ENCODE peak calls at places on chromosomes 16 and 17, in five cellular contexts. F is CD8-positive, alpha-beta memory T cell; S is psoas muscle; A is CD4-positive, alpha-beta memory T cell; B is brain microvascular endothelial cell. I is an unnamed sample.

GRCh38 chr17:72837335-72837734 is 255.2 kb downstream of the SLC39A11 start:
- DNase-seq in F (no peak), S (no peak), A (no peak), B (no peak), I (no peak)

GRCh38 chr17:78709119-78709681 is 72.9 kb downstream of the CYTH1 start:
- DNase-seq in F (no peak), S (no peak), A (no peak), B (no peak), I (peak; percentile 85)

GRCh38 chr17:55743103-55743679 is 7.7 kb upstream of the PCTP start:
- DNase-seq in F (no peak), S (no peak), A (no peak), B (no peak), I (no peak)

GRCh38 chr16:10675221-10675620 is 19.5 kb downstream of the TEKT5 start:
- DNase-seq in F (no peak), S (no peak), A (no peak), B (no peak), I (no peak)

GRCh38 chr16:23131841-23132576 is 17.2 kb downstream of the USP31 start:
- DNase-seq in F (no peak), S (no peak), A (no peak), B (no peak), I (no peak)

GRCh38 chr17:64599187-64599676 is 62.9 kb downstream of the SMURF2 start:
- DNase-seq in F (peak; percentile 46), S (no peak), A (peak; percentile 44), B (no peak), I (peak; percentile 17)

GRCh38 chr16:1972490-1972877 is 631 bp downstream of the TBL3 start:
- DNase-seq in F (no peak), S (no peak), A (no peak), B (no peak), I (no peak)

GRCh38 chr16:55989569-55989907 is 114.4 kb upstream of the CES5A start:
- DNase-seq in F (no peak), S (no peak), A (no peak), B (no peak), I (no peak)

GRCh38 chr17:16430650-16431049 is 15.3 kb downstream of the TRPV2 start:
- DNase-seq in F (no peak), S (no peak), A (no peak), B (no peak), I (no peak)

GRCh38 chr16:57986196-57986595 is 14.3 kb downstream of the ZNF319 start:
- DNase-seq in F (no peak), S (no peak), A (no peak), B (no peak), I (no peak)

GRCh38 chr17:81019563-81020442 is 15.1 kb upstream of the BAIAP2 start:
- DNase-seq in F (no peak), S (no peak), A (no peak), B (no peak), I (no peak)

GRCh38 chr17:81020443-81020766 is 14.5 kb upstream of the BAIAP2 start:
- DNase-seq in F (no peak), S (no peak), A (no peak), B (no peak), I (no peak)

GRCh38 chr17:81020767-81021497 is 14.0 kb upstream of the BAIAP2 start:
- DNase-seq in F (no peak), S (peak; percentile 82), A (no peak), B (no peak), I (no peak)

GRCh38 chr17:81022371-81022729 is 12.6 kb upstream of the BAIAP2 start:
- DNase-seq in F (no peak), S (no peak), A (no peak), B (no peak), I (no peak)

GRCh38 chr17:81021531-81022370 is 13.2 kb upstream of the BAIAP2 start:
- DNase-seq in F (no peak), S (no peak), A (no peak), B (no peak), I (no peak)
- H3K4me3 ChIP-seq in F (no peak overlapping the region), S (no peak overlapping the region), A (no peak overlapping the region), B (no peak overlapping the region), I (no peak overlapping the region)

GRCh38 chr17:75902406-75902805 is 2.3 kb downstream of the MRPL38 start:
- DNase-seq in F (no peak), S (no peak), A (no peak), B (no peak), I (no peak)
- H3K4me3 ChIP-seq in F (no peak overlapping the region), S (no peak overlapping the region), A (no peak overlapping the region), B (no peak overlapping the region), I (no peak overlapping the region)

DNA sequence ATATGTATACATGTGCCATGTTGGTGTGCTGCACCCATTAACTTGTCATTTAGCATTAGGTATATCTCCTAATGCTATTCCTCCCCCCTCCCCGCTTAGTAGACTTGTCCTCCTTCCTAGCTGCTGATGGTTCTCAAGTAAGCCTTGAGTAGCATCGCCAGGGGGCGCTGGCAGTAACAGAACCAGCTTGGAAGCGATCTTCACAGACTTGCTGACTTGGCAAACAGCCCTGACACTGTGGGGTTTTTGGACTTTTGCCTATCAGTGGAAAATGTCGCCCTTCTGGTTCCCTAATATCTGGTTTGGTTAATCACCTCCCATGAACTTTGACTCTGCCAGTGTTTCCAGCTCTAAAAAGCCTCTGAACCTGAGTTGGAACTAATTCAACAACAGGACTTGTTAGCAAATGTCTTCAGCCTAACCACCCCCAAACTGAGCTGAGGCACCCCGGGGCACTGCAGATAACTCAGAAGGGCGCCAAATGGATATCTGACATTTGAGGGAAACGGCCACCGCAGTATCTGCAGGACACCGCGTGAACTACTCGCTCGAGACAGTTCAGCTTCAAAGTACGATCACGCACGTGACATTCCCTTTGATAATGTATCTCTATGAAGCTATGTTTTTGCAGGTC is 15.4 kb upstream of the SPATA32 start:
- DNase-seq in F (peak; percentile 76), S (peak; percentile 96), A (peak; percentile 83), B (peak; percentile 89), I (peak; percentile 88)
- H3K4me3 ChIP-seq in F (no peak overlapping the region), S (peak overlapping the region; percentile 15), A (no peak overlapping the region), B (no peak overlapping the region), I (no peak overlapping the region)

DNA sequence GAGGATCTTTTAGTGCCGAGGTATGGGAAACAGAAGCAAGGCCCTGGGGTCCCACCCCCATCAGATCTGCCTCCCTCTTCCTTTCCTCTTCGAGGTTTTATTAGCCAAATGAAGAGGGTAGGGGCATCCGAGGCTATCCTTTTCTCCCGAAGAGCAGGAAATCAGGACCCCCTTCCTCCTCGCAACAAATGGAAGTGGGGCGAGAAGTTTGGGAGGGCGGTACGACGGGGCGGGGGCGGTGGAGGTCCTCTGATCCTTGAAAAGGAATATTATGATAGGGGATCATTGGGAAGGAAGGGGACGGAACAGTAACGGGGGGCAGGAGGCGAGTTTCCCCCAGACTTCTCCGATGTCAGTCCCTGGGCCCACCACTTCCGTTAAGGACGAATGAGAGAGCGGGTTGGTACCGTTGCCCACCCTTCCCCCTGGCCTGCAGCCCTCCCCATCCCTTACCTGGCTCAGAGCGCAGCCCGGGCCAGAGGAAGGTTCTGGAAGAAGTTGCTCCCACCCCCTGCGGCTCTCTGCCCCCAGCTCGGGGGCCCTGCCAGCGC is 309 bp downstream of the FOXJ1 start:
- DNase-seq in F (no peak), S (no peak), A (no peak), B (no peak), I (no peak)
- H3K4me3 ChIP-seq in F (peak overlapping the region; percentile 66), S (peak overlapping the region; percentile 67), A (no peak overlapping the region), B (peak overlapping the region; percentile 56), I (peak overlapping the region; percentile 54)

GRCh38 chr16:12903325-12904040 is 2.1 kb downstream of the SHISA9 start:
- DNase-seq in F (no peak), S (no peak), A (no peak), B (no peak), I (no peak)
- H3K4me3 ChIP-seq in F (no peak overlapping the region), S (no peak overlapping the region), A (no peak overlapping the region), B (peak overlapping the region; percentile 22), I (no peak overlapping the region)

GRCh38 chr16:67011274-67011673 is 17.7 kb upstream of the CBFB start:
- DNase-seq in F (no peak), S (no peak), A (no peak), B (no peak), I (no peak)
- H3K4me3 ChIP-seq in F (no peak overlapping the region), S (no peak overlapping the region), A (no peak overlapping the region), B (no peak overlapping the region), I (no peak overlapping the region)

GRCh38 chr16:25073849-25074248 is 37.7 kb upstream of the LCMT1 start:
- DNase-seq in F (no peak), S (no peak), A (no peak), B (no peak), I (no peak)
- H3K4me3 ChIP-seq in F (no peak overlapping the region), S (no peak overlapping the region), A (no peak overlapping the region), B (no peak overlapping the region), I (no peak overlapping the region)

GRCh38 chr17:82899941-82900340 is 60.1 kb upstream of the ZNF750 start:
- DNase-seq in F (no peak), S (peak; percentile 13), A (no peak), B (no peak), I (no peak)
- H3K4me3 ChIP-seq in F (no peak overlapping the region), S (no peak overlapping the region), A (no peak overlapping the region), B (no peak overlapping the region), I (no peak overlapping the region)

DNA sequence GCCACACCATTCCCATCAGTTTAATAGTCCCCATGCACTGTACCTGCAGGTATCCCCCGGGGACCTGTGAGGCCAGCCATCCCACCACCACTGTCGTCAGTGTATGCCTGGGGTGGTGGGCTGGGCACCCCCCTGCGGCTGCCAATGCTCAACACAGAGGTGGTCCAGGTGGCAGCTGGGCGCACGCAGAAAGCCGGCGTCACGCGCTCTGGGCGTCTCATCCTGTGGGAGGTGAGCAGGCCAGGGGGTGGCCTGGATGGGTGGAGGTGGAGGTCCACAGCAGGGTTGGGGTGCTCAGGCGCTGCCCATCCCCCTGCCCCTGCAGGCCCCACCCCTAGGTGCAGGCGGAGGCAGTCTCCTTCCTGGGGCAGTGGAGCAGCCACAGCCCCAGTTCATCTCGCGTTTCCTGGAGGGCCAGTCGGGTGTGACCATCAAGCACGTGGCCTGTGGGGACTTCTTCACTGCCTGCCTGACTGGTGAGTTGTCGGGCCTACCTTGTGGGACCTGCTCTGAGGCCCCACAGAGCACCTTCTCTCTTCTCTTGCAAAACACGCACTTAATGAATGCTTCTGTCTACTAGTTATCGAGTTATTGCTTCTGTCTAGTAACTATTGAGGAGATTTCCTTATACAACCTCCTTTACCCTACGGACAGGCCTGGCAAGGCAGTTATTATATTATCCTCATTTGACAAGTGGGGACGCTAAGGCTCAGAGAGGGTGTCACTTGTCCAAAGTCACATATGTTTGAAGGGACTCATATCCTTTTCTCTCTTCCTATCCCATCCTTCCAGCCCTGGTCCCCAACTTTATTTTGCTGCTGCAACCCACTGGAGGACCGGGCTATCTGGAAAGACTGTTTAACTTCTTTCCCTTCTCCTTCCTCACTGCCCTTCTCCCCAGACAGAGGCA is 5.8 kb upstream of the TRAF4 start:
- DNase-seq in F (no peak), S (peak; percentile 36), A (no peak), B (no peak), I (no peak)
- H3K4me3 ChIP-seq in F (no peak overlapping the region), S (no peak overlapping the region), A (no peak overlapping the region), B (no peak overlapping the region), I (no peak overlapping the region)

DNA sequence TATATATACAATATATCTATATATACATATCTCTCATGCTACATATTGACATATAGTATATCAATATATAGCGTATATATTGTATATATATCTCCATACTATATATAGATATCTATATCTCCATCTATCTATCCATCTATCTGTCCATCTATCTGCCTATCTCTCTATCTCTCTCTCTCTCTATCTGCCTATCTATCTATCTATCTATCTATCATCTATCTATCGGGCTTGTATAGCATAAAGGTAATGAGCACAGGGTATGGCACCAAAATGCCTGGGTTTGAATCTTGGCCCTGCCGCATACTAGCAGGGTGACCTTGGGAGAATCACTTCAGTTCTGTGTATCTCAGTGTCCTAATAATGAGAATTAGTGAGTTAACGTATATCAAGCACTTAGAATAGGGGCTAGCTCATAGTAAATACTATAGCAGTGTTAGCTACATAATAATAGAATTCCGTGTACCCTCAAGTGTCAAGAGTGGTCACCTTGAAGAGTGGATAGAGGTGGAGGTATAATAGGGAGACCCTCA is 1.5 kb downstream of the ST6GALNAC1 start:
- DNase-seq in F (no peak), S (no peak), A (no peak), B (no peak), I (no peak)
- H3K4me3 ChIP-seq in F (peak overlapping the region; percentile 5), S (no peak overlapping the region), A (peak overlapping the region; percentile 23), B (no peak overlapping the region), I (no peak overlapping the region)

I was measured in Jurkat, Clone E6-1.